ENCODE peak calls at places on chromosomes 13 and 19, in five cellular contexts. Z is endothelial cell, U is AG09309, B is Panc1, M is fibroblast of villous mesenchyme. Q is an unnamed sample.

GRCh38 chr13:113060557-113061270 is 44.9 kb upstream of the F7 start:
- DNase-seq in B (no peak), Z (no peak), U (no peak), M (no peak), Q (no peak)

GRCh38 chr13:25292301-25292700 is 5.0 kb upstream of the MTMR6 start:
- DNase-seq in M (no peak), U (no peak), Z (no peak), B (no peak), Q (peak; percentile 35)

GRCh38 chr13:44660050-44660449 is 83.9 kb upstream of the TSC22D1 start:
- DNase-seq in U (no peak), Z (no peak), B (no peak), M (no peak), Q (no peak)

GRCh38 chr13:77375554-77375953 is 48.7 kb upstream of the MYCBP2 start:
- DNase-seq in B (no peak), M (no peak), U (no peak), Z (no peak), Q (no peak)

GRCh38 chr13:77016241-77016812 is 10.6 kb downstream of the FBXL3 start:
- DNase-seq in B (no peak), U (no peak), M (no peak), Z (no peak), Q (no peak)

GRCh38 chr19:30631035-30631375 is 258.8 kb downstream of the ZNF536 start:
- DNase-seq in U (no peak), M (no peak), B (no peak), Z (no peak), Q (no peak)

GRCh38 chr19:38062959-38063786 is 156.2 kb downstream of the SIPA1L3 start:
- DNase-seq in U (no peak), Z (no peak), M (peak; percentile 38), B (no peak), Q (no peak)

GRCh38 chr13:97249797-97250495 is 27.8 kb downstream of the MBNL2 start:
- DNase-seq in Z (no peak), U (no peak), M (no peak), B (no peak), Q (no peak)

GRCh38 chr19:29690842-29691241 is 24.2 kb downstream of the C19orf12 start:
- DNase-seq in Z (no peak), U (no peak), M (peak; percentile 42), B (no peak), Q (peak; percentile 36)

GRCh38 chr19:39223703-39224279 is 19.7 kb upstream of the SYCN start:
- DNase-seq in Z (peak; percentile 65), M (peak; percentile 33), B (no peak), U (no peak), Q (peak; percentile 13)

GRCh38 chr19:48490980-48491792 is 20.4 kb downstream of the LMTK3 start:
- DNase-seq in B (no peak), U (no peak), M (no peak), Z (no peak), Q (no peak)

GRCh38 chr13:77565635-77566034 is 30.1 kb downstream of the SCEL start:
- DNase-seq in B (peak; percentile 5), M (peak; percentile 30), U (no peak), Z (peak; percentile 12), Q (peak; percentile 53)

GRCh38 chr13:98445340-98446233 is 131.3 kb downstream of the STK24 start:
- DNase-seq in U (no peak), B (no peak), M (peak; percentile 58), Z (peak; percentile 78), Q (peak; percentile 56)

GRCh38 chr13:20411638-20412342 is 113.9 kb downstream of the CRYL1 start:
- DNase-seq in U (no peak), Z (peak; percentile 27), B (no peak), M (no peak), Q (no peak)

GRCh38 chr19:49684251-49684982 is 5.0 kb upstream of the ADM5 start:
- DNase-seq in U (no peak), B (no peak), M (no peak), Z (no peak), Q (no peak)

DNA sequence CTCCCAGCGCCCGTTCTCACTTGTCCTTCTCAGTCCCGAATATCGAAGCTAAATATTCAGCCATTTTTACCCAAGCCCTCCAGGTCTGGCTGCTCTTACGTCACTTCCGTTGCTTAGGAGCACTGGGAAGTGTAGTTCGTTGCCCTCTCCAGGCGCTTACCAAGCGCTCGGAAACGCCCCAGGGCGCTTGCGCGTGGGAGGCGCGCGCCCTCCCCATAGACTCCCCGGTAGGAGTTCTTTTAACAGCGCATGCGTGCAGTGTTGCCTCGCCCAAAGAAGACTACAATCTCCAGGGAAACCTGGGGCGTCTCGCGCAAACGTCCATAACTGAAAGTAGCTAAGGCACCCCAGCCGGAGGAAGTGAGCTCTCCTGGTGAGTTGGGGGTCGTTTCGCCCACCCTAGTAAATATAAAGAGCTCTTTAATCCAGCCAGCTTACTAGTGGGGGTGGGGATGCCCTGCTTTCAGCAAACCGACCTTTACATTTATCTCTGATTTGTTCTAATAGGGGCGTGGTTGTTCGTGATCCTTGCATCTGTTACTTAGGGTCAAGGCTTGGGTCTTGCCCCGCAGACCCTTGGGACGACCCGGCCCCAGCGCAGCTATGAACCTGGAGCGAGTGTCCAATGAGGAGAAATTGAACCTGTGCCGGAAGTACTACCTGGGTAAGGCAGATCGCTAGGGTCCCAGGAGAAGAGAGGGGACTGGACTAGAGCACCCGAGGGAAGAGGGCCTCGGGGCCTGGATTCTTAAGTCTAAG is at the start of the genes PSENEN and U2AF1L4:
- DNase-seq in B (peak; percentile 98), M (peak; percentile 100), Z (peak; percentile 93), U (peak; percentile 99), Q (peak; percentile 100)
- TF ChIP-seq CTCF in B (no peak), M (no peak), Z (no peak), U (no peak), Q (no peak)

GRCh38 chr19:18571564-18572344 is at the start of gene UBA52:
- DNase-seq in U (peak; percentile 72), Z (peak; percentile 98), M (peak; percentile 98), B (peak; percentile 76), Q (peak; percentile 98)
- TF ChIP-seq CTCF in U (no peak), Z (no peak), M (no peak), B (no peak), Q (no peak)

DNA sequence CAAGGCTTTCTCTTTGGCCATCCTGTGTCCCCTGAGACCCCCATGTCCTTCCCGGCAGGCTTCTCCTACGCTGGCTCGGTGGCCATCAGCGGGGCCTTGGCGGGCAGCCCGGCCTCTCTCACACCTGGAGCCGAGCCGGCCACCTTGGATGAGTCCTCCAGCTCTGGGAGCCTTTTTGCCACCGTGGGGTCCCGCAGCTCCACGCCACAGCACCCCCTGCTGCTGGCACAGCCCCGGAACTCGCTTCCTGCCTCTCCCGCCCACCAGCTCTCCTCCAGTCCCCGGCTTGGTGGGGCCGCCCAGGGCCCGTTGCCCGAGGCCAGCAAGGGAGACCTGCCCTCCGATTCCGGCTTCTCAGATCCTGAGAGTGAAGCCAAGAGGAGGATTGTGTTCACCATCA is 14.2 kb downstream of the PLEKHJ1 start:
- DNase-seq in B (no peak), Z (peak; percentile 40), U (no peak), M (no peak), Q (no peak)
- TF ChIP-seq CTCF in B (no peak), Z (no peak), U (peak; percentile 4), M (peak; percentile 34), Q (peak; percentile 38)

DNA sequence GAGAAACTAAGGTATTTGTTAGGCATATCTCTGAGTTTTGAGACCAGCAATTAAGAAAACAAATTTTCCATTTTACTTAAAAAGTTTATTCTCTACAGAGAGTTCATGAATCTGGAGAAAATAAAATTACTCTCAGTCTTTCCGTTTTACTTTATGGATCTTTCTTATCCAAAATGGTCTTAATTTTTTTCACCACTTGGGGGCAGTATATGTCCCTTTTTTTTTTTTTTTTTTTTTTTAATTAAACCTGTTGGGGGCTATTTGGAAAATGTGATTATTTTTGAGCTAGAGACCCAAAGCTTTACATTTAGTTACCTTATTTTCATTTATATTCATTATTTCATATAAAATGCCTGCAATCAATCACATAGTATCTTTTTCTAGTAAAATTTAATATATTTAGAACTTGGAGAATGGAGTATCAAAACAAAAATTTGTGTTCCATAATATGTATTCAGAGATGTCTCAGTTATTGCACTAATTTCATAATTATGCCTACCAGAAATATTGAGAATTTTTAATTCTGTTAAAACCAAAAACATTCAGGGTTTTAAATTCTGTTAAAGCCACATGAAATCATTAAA is 27.1 kb downstream of the PIBF1 start:
- DNase-seq in Z (no peak), M (peak; percentile 27), U (no peak), B (no peak), Q (peak; percentile 26)
- TF ChIP-seq CTCF in Z (peak; percentile 97), M (peak; percentile 42), U (peak; percentile 22), B (peak; percentile 49), Q (peak; percentile 42)

DNA sequence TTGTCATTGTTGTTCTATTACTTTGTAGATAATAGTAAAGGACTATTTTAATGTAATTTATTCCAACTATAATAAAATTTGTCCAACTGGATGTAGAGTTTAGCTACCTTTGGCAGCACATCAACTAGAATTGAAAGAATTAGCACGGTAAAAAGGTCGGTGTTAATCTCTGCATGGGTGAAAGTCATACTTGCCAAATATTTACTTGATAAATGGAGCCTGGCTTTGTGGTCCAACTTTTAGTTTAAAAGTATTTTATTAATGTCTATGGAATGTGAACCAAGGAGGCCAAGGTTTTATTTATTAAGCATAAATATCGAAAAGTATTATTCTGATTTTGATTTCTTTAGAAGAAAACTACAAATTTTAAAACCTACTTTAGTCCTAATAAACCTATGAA is 1389.0 kb downstream of the PCDH9 start:
- DNase-seq in U (no peak), M (no peak), Z (no peak), B (no peak), Q (no peak)
- TF ChIP-seq CTCF in U (no peak), M (no peak), Z (no peak), B (no peak), Q (no peak)

DNA sequence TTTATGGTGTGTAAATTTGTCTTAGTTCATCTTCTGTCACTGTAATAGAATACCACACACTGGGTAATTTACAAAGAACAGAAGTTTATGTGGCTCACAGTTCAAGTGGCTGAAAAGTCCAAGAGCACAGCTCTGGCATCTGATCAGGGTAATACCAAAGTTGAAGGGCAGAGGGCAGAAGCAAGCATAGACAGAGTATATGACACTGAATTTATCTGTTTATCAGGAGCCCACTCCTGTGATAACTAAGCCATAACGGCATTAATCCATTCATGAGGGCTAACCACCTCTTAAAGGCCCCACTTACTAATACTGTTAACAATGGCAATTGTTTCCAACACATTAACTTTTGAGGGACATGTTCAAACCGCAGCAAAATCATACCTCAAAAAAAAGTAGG is 4.0 kb upstream of the RFXAP start:
- DNase-seq in U (no peak), B (no peak), M (no peak), Z (no peak), Q (no peak)
- TF ChIP-seq CTCF in U (peak; percentile 33), B (peak; percentile 54), M (peak; percentile 36), Z (peak; percentile 31), Q (peak; percentile 27)

GRCh38 chr19:55098716-55099556 is 18.5 kb downstream of the PPP1R12C start:
- DNase-seq in Z (no peak), U (no peak), B (no peak), M (no peak), Q (no peak)

GRCh38 chr19:55101261-55101660 is 16.2 kb downstream of the PPP1R12C start:
- DNase-seq in B (no peak), Z (no peak), U (no peak), M (no peak), Q (no peak)

GRCh38 chr19:55097864-55098715 is 19.3 kb downstream of the PPP1R12C start:
- DNase-seq in B (no peak), M (no peak), Z (no peak), U (no peak), Q (no peak)

GRCh38 chr19:55103190-55103589 is 14.2 kb downstream of the PPP1R12C start:
- DNase-seq in B (no peak), M (no peak), U (no peak), Z (no peak), Q (no peak)

GRCh38 chr19:55099557-55100506 is 17.6 kb downstream of the PPP1R12C start:
- DNase-seq in B (no peak), M (no peak), Z (peak; percentile 20), U (no peak), Q (no peak)
- TF ChIP-seq CTCF in B (no peak), M (peak; percentile 17), Z (no peak), U (no peak), Q (peak; percentile 24)